ENCODE peak calls at places on chromosomes 2 and 18, in eight cellular contexts. One of them, this sample, is unnamed.

GRCh38 chr2:185144159-185144919 is 546.0 kb downstream of the ZNF804A start:
- DNase-seq in adrenal gland: no peak
- DNase-seq in GM06990: no peak
- DNase-seq in ovary: no peak
- DNase-seq in choroid plexus epithelial cell: no peak
- DNase-seq in fibroblast of pulmonary artery: no peak
- DNase-seq in OCI-LY7: no peak
- DNase-seq in cardiac fibroblast: no peak
- DNase-seq in this sample: no peak

GRCh38 chr2:494853-495252 is 182.4 kb downstream of the TMEM18 start:
- DNase-seq in fibroblast of pulmonary artery: no peak
- DNase-seq in choroid plexus epithelial cell: no peak
- DNase-seq in GM06990: no peak
- DNase-seq in adrenal gland: no peak
- DNase-seq in ovary: no peak
- DNase-seq in OCI-LY7: no peak
- DNase-seq in cardiac fibroblast: no peak
- DNase-seq in this sample: no peak

GRCh38 chr2:120442923-120443571 is 97.1 kb downstream of the INHBB start:
- DNase-seq in OCI-LY7: no peak
- DNase-seq in cardiac fibroblast: no peak
- DNase-seq in ovary: no peak
- DNase-seq in fibroblast of pulmonary artery: no peak
- DNase-seq in adrenal gland: no peak
- DNase-seq in choroid plexus epithelial cell: no peak
- DNase-seq in GM06990: no peak
- DNase-seq in this sample: no peak

GRCh38 chr2:169822785-169823392 is 1.8 kb downstream of the METTL5 start:
- DNase-seq in GM06990: no peak
- DNase-seq in ovary: no peak
- DNase-seq in adrenal gland: no peak
- DNase-seq in cardiac fibroblast: peak
- DNase-seq in OCI-LY7: no peak
- DNase-seq in fibroblast of pulmonary artery: no peak
- DNase-seq in choroid plexus epithelial cell: no peak
- DNase-seq in this sample: no peak

GRCh38 chr18:34222396-34223163 is 2.1 kb downstream of the NOL4 start:
- DNase-seq in adrenal gland: no peak
- DNase-seq in fibroblast of pulmonary artery: no peak
- DNase-seq in ovary: no peak
- DNase-seq in cardiac fibroblast: peak
- DNase-seq in OCI-LY7: no peak
- DNase-seq in GM06990: peak
- DNase-seq in choroid plexus epithelial cell: peak
- DNase-seq in this sample: no peak

GRCh38 chr2:171166328-171166983 is 5.8 kb upstream of the TLK1 start:
- DNase-seq in GM06990: no peak
- DNase-seq in OCI-LY7: no peak
- DNase-seq in choroid plexus epithelial cell: peak
- DNase-seq in adrenal gland: no peak
- DNase-seq in ovary: no peak
- DNase-seq in fibroblast of pulmonary artery: peak
- DNase-seq in cardiac fibroblast: no peak
- DNase-seq in this sample: no peak

GRCh38 chr2:114729025-114729424 is 286.6 kb downstream of the DPP10 start:
- DNase-seq in OCI-LY7: no peak
- DNase-seq in cardiac fibroblast: no peak
- DNase-seq in choroid plexus epithelial cell: no peak
- DNase-seq in fibroblast of pulmonary artery: no peak
- DNase-seq in adrenal gland: no peak
- DNase-seq in ovary: no peak
- DNase-seq in GM06990: no peak
- DNase-seq in this sample: no peak

GRCh38 chr18:32213693-32214092 is 23.9 kb downstream of the MEP1B start:
- DNase-seq in fibroblast of pulmonary artery: no peak
- DNase-seq in GM06990: no peak
- DNase-seq in cardiac fibroblast: no peak
- DNase-seq in ovary: no peak
- DNase-seq in adrenal gland: no peak
- DNase-seq in OCI-LY7: no peak
- DNase-seq in choroid plexus epithelial cell: no peak
- DNase-seq in this sample: no peak

GRCh38 chr2:60352491-60353405 is 200.7 kb downstream of the BCL11A start:
- DNase-seq in adrenal gland: no peak
- DNase-seq in choroid plexus epithelial cell: no peak
- DNase-seq in OCI-LY7: peak
- DNase-seq in GM06990: peak
- DNase-seq in ovary: no peak
- DNase-seq in fibroblast of pulmonary artery: no peak
- DNase-seq in cardiac fibroblast: no peak
- DNase-seq in this sample: no peak

DNA sequence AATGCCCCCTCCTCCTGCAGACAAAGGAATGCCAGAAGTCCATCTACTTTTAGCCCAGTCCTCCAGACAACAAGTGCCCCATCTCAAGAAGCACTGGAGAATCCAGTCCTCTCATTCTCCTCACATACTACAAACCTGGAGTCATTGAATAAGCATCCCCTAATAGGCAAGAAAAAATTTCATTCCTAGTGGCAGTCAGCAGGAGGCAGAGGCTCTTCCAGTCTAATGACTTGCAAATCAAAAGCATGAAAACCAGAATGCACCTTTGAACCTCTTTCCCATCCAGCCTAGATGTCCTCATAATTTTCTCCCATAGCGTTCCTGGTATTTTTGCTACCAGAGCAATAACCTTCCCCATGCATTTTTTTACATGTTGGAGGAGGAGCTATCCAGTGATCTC is 252.7 kb downstream of the TTC32 start:
- DNase-seq in OCI-LY7: no peak
- DNase-seq in ovary: no peak
- DNase-seq in choroid plexus epithelial cell: peak
- DNase-seq in GM06990: no peak
- DNase-seq in fibroblast of pulmonary artery: peak
- DNase-seq in adrenal gland: no peak
- DNase-seq in cardiac fibroblast: peak
- DNase-seq in this sample: no peak
- TF ChIP-seq CTCF in OCI-LY7: no peak
- TF ChIP-seq CTCF in ovary: no peak
- TF ChIP-seq CTCF in choroid plexus epithelial cell: peak
- TF ChIP-seq CTCF in GM06990: no peak
- TF ChIP-seq CTCF in fibroblast of pulmonary artery: peak
- TF ChIP-seq CTCF in adrenal gland: no peak
- TF ChIP-seq CTCF in cardiac fibroblast: no peak
- TF ChIP-seq CTCF in this sample: peak

GRCh38 chr2:128821010-128821409 is 502.3 kb upstream of the HS6ST1 start:
- DNase-seq in OCI-LY7: no peak
- DNase-seq in adrenal gland: no peak
- DNase-seq in fibroblast of pulmonary artery: no peak
- DNase-seq in cardiac fibroblast: no peak
- DNase-seq in GM06990: no peak
- DNase-seq in choroid plexus epithelial cell: no peak
- DNase-seq in ovary: no peak
- DNase-seq in this sample: no peak

GRCh38 chr2:128817171-128817570 is 498.5 kb upstream of the HS6ST1 start:
- DNase-seq in GM06990: no peak
- DNase-seq in fibroblast of pulmonary artery: no peak
- DNase-seq in ovary: no peak
- DNase-seq in adrenal gland: no peak
- DNase-seq in cardiac fibroblast: no peak
- DNase-seq in choroid plexus epithelial cell: no peak
- DNase-seq in OCI-LY7: no peak
- DNase-seq in this sample: no peak

GRCh38 chr2:128813352-128814034 is 494.8 kb upstream of the HS6ST1 start:
- DNase-seq in choroid plexus epithelial cell: no peak
- DNase-seq in OCI-LY7: no peak
- DNase-seq in fibroblast of pulmonary artery: no peak
- DNase-seq in adrenal gland: no peak
- DNase-seq in GM06990: no peak
- DNase-seq in ovary: no peak
- DNase-seq in cardiac fibroblast: no peak
- DNase-seq in this sample: no peak

GRCh38 chr2:128820427-128820826 is 501.8 kb upstream of the HS6ST1 start:
- DNase-seq in OCI-LY7: no peak
- DNase-seq in adrenal gland: no peak
- DNase-seq in choroid plexus epithelial cell: no peak
- DNase-seq in fibroblast of pulmonary artery: no peak
- DNase-seq in ovary: no peak
- DNase-seq in cardiac fibroblast: no peak
- DNase-seq in GM06990: no peak
- DNase-seq in this sample: no peak

GRCh38 chr2:128819092-128819491 is 500.4 kb upstream of the HS6ST1 start:
- DNase-seq in choroid plexus epithelial cell: no peak
- DNase-seq in adrenal gland: no peak
- DNase-seq in ovary: no peak
- DNase-seq in GM06990: no peak
- DNase-seq in cardiac fibroblast: no peak
- DNase-seq in fibroblast of pulmonary artery: no peak
- DNase-seq in OCI-LY7: no peak
- DNase-seq in this sample: no peak
- H3K4me3 ChIP-seq in choroid plexus epithelial cell: no peak
- H3K4me3 ChIP-seq in adrenal gland: no peak
- H3K4me3 ChIP-seq in ovary: no peak
- H3K4me3 ChIP-seq in GM06990: no peak
- H3K4me3 ChIP-seq in cardiac fibroblast: no peak
- H3K4me3 ChIP-seq in fibroblast of pulmonary artery: no peak
- H3K4me3 ChIP-seq in OCI-LY7: no peak
- H3K4me3 ChIP-seq in this sample: no peak

GRCh38 chr2:222916229-222917197 is 55.7 kb downstream of the ACSL3 start:
- DNase-seq in cardiac fibroblast: no peak
- DNase-seq in choroid plexus epithelial cell: peak
- DNase-seq in OCI-LY7: no peak
- DNase-seq in fibroblast of pulmonary artery: no peak
- DNase-seq in ovary: no peak
- DNase-seq in GM06990: no peak
- DNase-seq in adrenal gland: no peak
- DNase-seq in this sample: no peak

GRCh38 chr2:222919841-222920609 is 59.2 kb downstream of the ACSL3 start:
- DNase-seq in GM06990: no peak
- DNase-seq in choroid plexus epithelial cell: peak
- DNase-seq in fibroblast of pulmonary artery: peak
- DNase-seq in ovary: no peak
- DNase-seq in adrenal gland: no peak
- DNase-seq in cardiac fibroblast: peak
- DNase-seq in OCI-LY7: no peak
- DNase-seq in this sample: peak

GRCh38 chr2:222912776-222913175 is 51.9 kb downstream of the ACSL3 start:
- DNase-seq in cardiac fibroblast: no peak
- DNase-seq in ovary: no peak
- DNase-seq in adrenal gland: no peak
- DNase-seq in fibroblast of pulmonary artery: no peak
- DNase-seq in OCI-LY7: peak
- DNase-seq in choroid plexus epithelial cell: no peak
- DNase-seq in GM06990: no peak
- DNase-seq in this sample: no peak

GRCh38 chr2:222912117-222912516 is 51.3 kb downstream of the ACSL3 start:
- DNase-seq in fibroblast of pulmonary artery: peak
- DNase-seq in cardiac fibroblast: peak
- DNase-seq in ovary: no peak
- DNase-seq in adrenal gland: no peak
- DNase-seq in choroid plexus epithelial cell: peak
- DNase-seq in OCI-LY7: peak
- DNase-seq in GM06990: peak
- DNase-seq in this sample: no peak

GRCh38 chr2:222915092-222915957 is 54.5 kb downstream of the ACSL3 start:
- DNase-seq in choroid plexus epithelial cell: peak
- DNase-seq in cardiac fibroblast: peak
- DNase-seq in GM06990: no peak
- DNase-seq in ovary: no peak
- DNase-seq in adrenal gland: no peak
- DNase-seq in fibroblast of pulmonary artery: peak
- DNase-seq in OCI-LY7: peak
- DNase-seq in this sample: no peak
- TF ChIP-seq CTCF in choroid plexus epithelial cell: peak
- TF ChIP-seq CTCF in cardiac fibroblast: peak
- TF ChIP-seq CTCF in GM06990: peak
- TF ChIP-seq CTCF in ovary: no peak
- TF ChIP-seq CTCF in adrenal gland: peak
- TF ChIP-seq CTCF in fibroblast of pulmonary artery: peak
- TF ChIP-seq CTCF in OCI-LY7: peak
- TF ChIP-seq CTCF in this sample: peak

GRCh38 chr2:26692814-26693286 is 328 bp downstream of the KCNK3 start:
- DNase-seq in OCI-LY7: no peak
- DNase-seq in fibroblast of pulmonary artery: peak
- DNase-seq in GM06990: no peak
- DNase-seq in adrenal gland: no peak
- DNase-seq in choroid plexus epithelial cell: peak
- DNase-seq in ovary: no peak
- DNase-seq in cardiac fibroblast: peak
- DNase-seq in this sample: no peak

GRCh38 chr2:26694001-26694400 is 1.5 kb downstream of the KCNK3 start:
- DNase-seq in OCI-LY7: no peak
- DNase-seq in cardiac fibroblast: no peak
- DNase-seq in fibroblast of pulmonary artery: no peak
- DNase-seq in adrenal gland: peak
- DNase-seq in choroid plexus epithelial cell: no peak
- DNase-seq in ovary: no peak
- DNase-seq in GM06990: no peak
- DNase-seq in this sample: no peak

GRCh38 chr2:26691140-26691539 is 1.4 kb upstream of the KCNK3 start:
- DNase-seq in cardiac fibroblast: no peak
- DNase-seq in OCI-LY7: no peak
- DNase-seq in choroid plexus epithelial cell: no peak
- DNase-seq in adrenal gland: peak
- DNase-seq in ovary: no peak
- DNase-seq in GM06990: no peak
- DNase-seq in fibroblast of pulmonary artery: no peak
- DNase-seq in this sample: no peak

GRCh38 chr2:26693287-26693849 is 846 bp downstream of the KCNK3 start:
- DNase-seq in adrenal gland: peak
- DNase-seq in ovary: no peak
- DNase-seq in GM06990: no peak
- DNase-seq in cardiac fibroblast: no peak
- DNase-seq in fibroblast of pulmonary artery: no peak
- DNase-seq in OCI-LY7: no peak
- DNase-seq in choroid plexus epithelial cell: no peak
- DNase-seq in this sample: no peak

DNA sequence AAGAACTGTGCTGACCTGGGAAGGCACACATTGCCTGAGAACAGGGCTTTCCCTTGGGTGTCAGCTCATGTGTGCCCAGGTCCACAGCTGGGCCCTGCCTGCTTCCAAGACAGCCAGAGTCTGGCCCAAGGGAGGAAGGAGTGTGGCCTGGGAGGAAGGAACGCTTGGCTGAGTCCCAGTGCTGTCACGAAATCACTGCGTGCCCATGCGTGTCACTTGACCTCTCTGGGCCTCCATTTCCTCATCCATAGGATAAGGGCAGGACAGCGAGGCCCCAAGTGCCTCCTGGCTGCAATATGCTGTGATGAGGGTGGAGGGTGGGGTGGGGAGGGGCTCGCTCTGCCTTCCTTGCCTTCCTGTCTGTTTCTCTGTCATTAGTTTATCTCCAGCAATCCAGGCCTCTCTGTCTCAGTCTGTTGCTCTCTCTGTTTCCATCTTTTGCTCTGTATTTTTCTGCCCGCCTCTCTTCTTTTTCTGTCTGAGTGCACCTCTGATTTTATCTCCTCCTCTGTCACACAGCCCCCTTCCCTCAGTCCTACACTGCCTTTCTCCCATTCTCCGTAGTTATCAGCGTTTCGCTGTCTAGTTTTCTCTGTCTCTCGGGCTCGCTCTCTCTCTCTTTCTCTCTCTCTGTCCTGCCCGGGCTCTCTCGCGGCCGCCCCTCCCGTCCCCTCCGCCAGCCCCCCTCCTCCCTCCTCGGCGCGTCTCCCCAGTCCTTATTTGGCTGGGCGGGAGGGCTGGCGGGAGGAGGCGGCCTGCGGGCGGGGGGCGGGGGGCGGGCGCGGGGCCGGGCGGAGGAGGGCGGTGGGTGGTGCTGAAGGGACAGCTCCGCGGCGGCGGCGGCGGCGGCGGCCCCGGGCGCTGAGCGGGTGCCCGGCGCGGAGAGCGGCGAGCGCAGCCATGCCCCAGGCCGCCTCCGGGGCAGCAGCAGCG is at the start of gene KCNK3:
- DNase-seq in OCI-LY7: no peak
- DNase-seq in GM06990: no peak
- DNase-seq in choroid plexus epithelial cell: peak
- DNase-seq in cardiac fibroblast: peak
- DNase-seq in adrenal gland: peak
- DNase-seq in ovary: peak
- DNase-seq in fibroblast of pulmonary artery: peak
- DNase-seq in this sample: no peak
- H3K4me3 ChIP-seq in OCI-LY7: no peak
- H3K4me3 ChIP-seq in GM06990: no peak
- H3K4me3 ChIP-seq in choroid plexus epithelial cell: no peak
- H3K4me3 ChIP-seq in cardiac fibroblast: peak
- H3K4me3 ChIP-seq in adrenal gland: peak
- H3K4me3 ChIP-seq in ovary: peak
- H3K4me3 ChIP-seq in fibroblast of pulmonary artery: no peak
- H3K4me3 ChIP-seq in this sample: peak